ENCODE peak calls at places on chromosomes 5 and 9, in four cellular contexts. P, Z, J and K are unnamed samples.

GRCh38 chr9:95182854-95183563 is 134.5 kb downstream of the FANCC start:
- DNase-seq in J (no peak), Z (no peak), P (no peak), K (no peak)

GRCh38 chr5:125412051-125412560 is 665.7 kb upstream of the ZNF608 start:
- DNase-seq in P (peak), Z (no peak), J (no peak), K (peak)

GRCh38 chr9:109411818-109412352 is 86.2 kb downstream of the PTPN3 start:
- DNase-seq in J (no peak), P (no peak), Z (no peak), K (no peak)

GRCh38 chr5:181207214-181207959 is 2.4 kb upstream of the TRIM7 start:
- DNase-seq in P (peak), J (peak), Z (peak), K (peak)

GRCh38 chr9:127307802-127308201 is 43.2 kb downstream of the GARNL3 start:
- DNase-seq in P (no peak), J (peak), Z (no peak), K (no peak)

GRCh38 chr5:57009811-57010210 is 57.9 kb upstream of the MIER3 start:
- DNase-seq in P (no peak), J (no peak), Z (no peak), K (no peak)

GRCh38 chr5:98774192-98775046 is 956 bp downstream of the RGMB start:
- DNase-seq in J (peak), P (peak), Z (peak), K (peak)

GRCh38 chr9:116674210-116674980 is 12.7 kb upstream of the TRIM32 start:
- DNase-seq in Z (no peak), P (no peak), J (no peak), K (no peak)

GRCh38 chr5:143957455-143957854 is 145.5 kb downstream of the HMHB1 start:
- DNase-seq in J (no peak), Z (no peak), P (no peak), K (no peak)
- TF ChIP-seq CTCF in J (no peak), Z (peak), P (peak), K (peak)

GRCh38 chr5:112492291-112492690 is 73.2 kb upstream of the EPB41L4A start:
- DNase-seq in P (peak), Z (peak), J (no peak), K (peak)

GRCh38 chr5:112485802-112486427 is 66.8 kb upstream of the EPB41L4A start:
- DNase-seq in J (no peak), Z (no peak), P (no peak), K (peak)

GRCh38 chr5:112491257-112491656 is 72.2 kb upstream of the EPB41L4A start:
- DNase-seq in P (no peak), Z (no peak), J (no peak), K (peak)
- TF ChIP-seq CTCF in P (peak), Z (peak), J (peak), K (peak)

GRCh38 chr9:7591501-7591900 is 208.1 kb downstream of the DMAC1 start:
- DNase-seq in P (no peak), Z (no peak), J (no peak), K (no peak)

GRCh38 chr9:7597716-7598115 is 201.9 kb downstream of the DMAC1 start:
- DNase-seq in P (no peak), Z (no peak), J (no peak), K (no peak)

DNA sequence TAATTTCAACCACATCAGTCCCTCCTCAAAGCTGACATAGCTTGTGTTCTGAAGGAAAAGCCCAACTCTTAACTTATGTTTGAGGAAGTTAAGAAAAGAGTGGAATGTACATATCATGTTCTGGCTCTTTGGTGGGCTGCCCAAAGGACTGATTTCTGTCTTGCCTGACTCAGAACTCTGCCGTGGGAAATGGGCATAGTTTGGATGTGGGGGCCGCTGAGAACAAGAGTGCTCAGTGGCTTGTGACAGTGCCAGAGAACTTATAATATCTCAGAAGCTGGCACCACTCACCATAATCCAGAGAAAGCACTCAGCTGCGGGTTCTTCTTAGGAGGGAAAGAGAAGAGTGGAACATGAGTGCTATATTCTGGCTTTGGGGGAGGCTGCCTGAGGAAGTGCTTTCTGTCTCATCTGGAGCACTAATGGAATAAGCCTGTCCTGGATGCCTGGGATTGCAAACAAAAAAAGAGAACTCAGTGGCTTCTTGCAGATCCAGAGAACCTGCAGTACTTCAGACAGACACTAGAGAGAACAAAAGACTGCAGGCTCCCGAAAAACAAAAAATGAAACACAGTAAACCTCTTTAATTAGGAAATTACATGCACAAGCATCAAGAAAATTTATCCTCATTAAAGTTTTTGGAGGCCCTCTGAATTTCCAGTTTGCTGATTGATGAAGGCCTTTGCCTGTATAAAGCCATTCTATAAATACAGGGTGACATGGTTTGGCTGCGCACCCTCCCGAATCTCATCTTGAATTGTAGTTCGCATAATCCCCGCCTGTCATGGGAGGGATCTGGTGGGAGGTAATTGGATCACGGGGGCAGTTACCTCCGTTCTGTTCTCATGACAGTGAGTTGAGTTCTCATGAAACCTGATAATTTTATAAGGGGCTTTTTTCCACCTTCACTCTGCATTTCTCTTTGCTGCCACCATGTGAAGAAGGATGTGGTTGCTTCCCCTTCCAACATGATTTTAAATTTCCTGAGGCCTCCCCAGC is 207.0 kb downstream of the DMAC1 start:
- DNase-seq in P (no peak), J (no peak), Z (no peak), K (no peak)
- TF ChIP-seq CTCF in P (peak), J (no peak), Z (no peak), K (no peak)

GRCh38 chr9:125378778-125379177 is 117.2 kb downstream of the GAPVD1 start:
- DNase-seq in P (no peak), Z (no peak), J (no peak), K (no peak)

GRCh38 chr9:125380406-125380805 is 118.8 kb downstream of the GAPVD1 start:
- DNase-seq in Z (no peak), P (no peak), J (peak), K (no peak)

GRCh38 chr9:125376261-125377226 is 114.9 kb downstream of the GAPVD1 start:
- DNase-seq in J (no peak), Z (no peak), P (no peak), K (no peak)

GRCh38 chr9:125375820-125376219 is 114.2 kb downstream of the GAPVD1 start:
- DNase-seq in Z (no peak), J (no peak), P (no peak), K (no peak)

DNA sequence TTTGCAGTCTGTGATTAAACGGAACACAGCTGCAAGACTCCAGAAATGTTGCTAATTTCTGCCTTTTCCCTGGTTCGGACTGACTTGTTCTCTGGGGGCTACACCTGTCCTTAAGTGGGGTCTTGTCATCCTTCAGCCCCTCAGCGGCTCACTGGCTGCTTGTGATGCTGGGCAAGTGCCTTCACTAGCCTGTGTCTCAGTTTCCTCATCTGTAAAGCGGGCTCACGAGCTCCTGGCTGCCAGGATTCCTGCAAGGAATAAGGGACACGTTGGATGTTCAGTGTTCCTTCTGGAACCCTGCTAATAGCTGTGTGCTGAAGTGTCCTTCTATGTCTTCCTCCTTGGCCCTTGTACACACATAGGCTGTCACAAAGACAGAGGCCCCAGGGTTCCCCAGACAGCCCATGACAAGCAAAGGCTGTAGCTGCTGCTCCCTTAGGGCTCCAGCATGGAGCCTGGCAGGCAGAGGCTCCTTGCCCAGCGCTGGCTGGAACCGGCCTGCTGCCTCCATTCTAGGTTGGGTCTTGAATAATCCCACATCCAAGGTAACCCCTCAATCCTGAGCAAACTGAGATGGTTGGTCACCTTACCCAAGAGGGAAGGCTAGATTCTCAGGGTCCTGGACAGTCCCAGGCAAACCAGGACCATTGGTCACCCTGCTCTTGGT is 116.1 kb downstream of the GAPVD1 start:
- DNase-seq in Z (no peak), J (no peak), P (no peak), K (no peak)
- TF ChIP-seq CTCF in Z (no peak), J (no peak), P (no peak), K (no peak)

GRCh38 chr5:140800816-140801493 is at the start of gene PCDHA3:
- DNase-seq in Z (no peak), J (no peak), P (no peak), K (no peak)
- TF ChIP-seq CTCF in Z (no peak), J (peak), P (peak), K (no peak)

GRCh38 chr5:134226441-134227192 is 744 bp upstream of the PPP2CA start:
- DNase-seq in J (no peak), Z (no peak), P (peak), K (no peak)

GRCh38 chr5:134227259-134227658 is 1.4 kb upstream of the PPP2CA start:
- DNase-seq in J (no peak), P (peak), Z (peak), K (peak)

GRCh38 chr5:134223406-134224251 is 2.2 kb downstream of the PPP2CA start:
- DNase-seq in Z (no peak), P (no peak), J (no peak), K (no peak)

GRCh38 chr5:134225780-134226440 is at the start of gene PPP2CA:
- DNase-seq in P (peak), J (peak), Z (peak), K (peak)

DNA sequence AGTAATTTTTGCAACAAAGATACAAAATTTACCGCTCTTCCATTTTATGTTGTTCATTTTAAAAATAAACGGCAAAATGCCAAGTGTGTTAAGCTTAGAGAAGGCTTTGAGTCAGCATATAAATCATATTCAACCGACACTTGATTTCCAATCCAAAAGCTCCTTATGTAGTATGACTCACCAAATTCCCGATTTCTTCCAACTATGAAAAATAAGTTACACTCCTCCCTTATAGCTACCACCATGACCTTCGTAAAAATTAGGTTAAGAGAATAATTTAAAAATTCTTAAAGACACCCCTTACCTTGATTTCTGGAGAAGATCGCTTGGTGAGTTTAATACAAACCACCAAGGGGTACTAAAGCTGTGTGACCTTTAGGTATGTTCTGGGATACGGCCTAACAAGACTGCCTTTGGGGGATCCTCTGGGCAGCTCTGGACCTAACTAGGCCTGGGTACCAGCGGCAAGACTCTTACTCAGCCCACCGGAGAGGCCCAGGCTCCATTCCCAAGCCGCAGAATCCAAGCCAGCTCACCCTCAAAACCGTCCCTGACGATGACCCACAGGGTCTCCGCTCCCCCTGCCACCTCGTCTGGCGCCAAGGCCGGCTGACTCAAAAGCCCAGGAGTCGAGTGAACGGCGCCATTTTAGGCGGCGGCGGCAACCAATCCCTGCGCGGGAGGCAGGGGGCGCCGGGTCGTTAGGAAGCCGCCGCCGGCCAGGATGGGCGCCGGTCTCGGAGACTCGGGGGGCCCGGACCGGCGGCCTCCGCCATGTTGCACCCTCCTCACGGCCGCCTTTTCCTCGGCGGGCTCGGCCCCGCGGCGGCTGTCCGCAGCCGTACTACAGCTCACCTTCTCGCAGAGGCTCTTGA is 731 bp downstream of the PPP2CA start:
- DNase-seq in P (peak), J (peak), Z (peak), K (peak)
- TF ChIP-seq CTCF in P (no peak), J (no peak), Z (peak), K (peak)